ENCODE peak calls at places on chromosomes 16 and 17, in seven cellular contexts. H is SK-N-MC, A is stomach, T is sigmoid colon, Q is SK-N-SH, G is GM23338, I is H1. S is an unnamed sample.

GRCh38 chr17:83067718-83068261 is 11.6 kb upstream of the METRNL start:
- DNase-seq in G (no peak), H (no peak), A (no peak), T (peak; percentile 44), Q (peak; percentile 61), I (no peak), S (no peak)

GRCh38 chr16:66568355-66568754 is 2.1 kb downstream of the CMTM1 start:
- DNase-seq in A (no peak), T (no peak), I (no peak), H (no peak), G (no peak), Q (no peak), S (no peak)

GRCh38 chr17:68821860-68822693 is 133.1 kb downstream of the ABCA8 start:
- DNase-seq in Q (peak; percentile 10), G (no peak), H (no peak), I (no peak), A (no peak), T (no peak), S (no peak)

GRCh38 chr16:4353675-4354074 is 2.6 kb upstream of the PAM16 start:
- DNase-seq in I (no peak), H (no peak), A (no peak), Q (no peak), T (no peak), G (no peak), S (no peak)

GRCh38 chr17:49603238-49603637 is 27.6 kb downstream of the NXPH3 start:
- DNase-seq in G (no peak), T (no peak), A (no peak), I (no peak), Q (no peak), H (no peak), S (no peak)

GRCh38 chr16:27414803-27415431 is 12.9 kb downstream of the IL21R start:
- DNase-seq in G (no peak), I (no peak), H (no peak), A (no peak), T (no peak), Q (no peak), S (no peak)

GRCh38 chr17:28925912-28926365 is 23.1 kb upstream of the DHRS13 start:
- DNase-seq in T (no peak), H (no peak), I (no peak), G (no peak), Q (no peak), A (no peak), S (no peak)

GRCh38 chr16:50354082-50354481 is 14.7 kb downstream of the BRD7 start:
- DNase-seq in I (no peak), H (no peak), G (no peak), T (no peak), Q (no peak), A (no peak), S (no peak)

GRCh38 chr17:12940699-12941098 is 77.1 kb downstream of the ELAC2 start:
- DNase-seq in T (no peak), H (no peak), Q (no peak), I (no peak), G (no peak), A (no peak), S (no peak)

GRCh38 chr17:61467416-61468262 is 15.4 kb downstream of the TBX4 start:
- DNase-seq in T (peak; percentile 50), G (peak; percentile 79), A (peak; percentile 38), H (no peak), I (no peak), Q (peak; percentile 76), S (no peak)

GRCh38 chr16:53784312-53784711 is 80.4 kb downstream of the FTO start:
- DNase-seq in I (no peak), H (no peak), G (no peak), A (no peak), T (no peak), Q (no peak), S (no peak)

GRCh38 chr17:19991252-19991885 is 13.7 kb upstream of the AKAP10 start:
- DNase-seq in A (no peak), Q (no peak), H (no peak), I (no peak), T (no peak), G (no peak), S (no peak)

DNA sequence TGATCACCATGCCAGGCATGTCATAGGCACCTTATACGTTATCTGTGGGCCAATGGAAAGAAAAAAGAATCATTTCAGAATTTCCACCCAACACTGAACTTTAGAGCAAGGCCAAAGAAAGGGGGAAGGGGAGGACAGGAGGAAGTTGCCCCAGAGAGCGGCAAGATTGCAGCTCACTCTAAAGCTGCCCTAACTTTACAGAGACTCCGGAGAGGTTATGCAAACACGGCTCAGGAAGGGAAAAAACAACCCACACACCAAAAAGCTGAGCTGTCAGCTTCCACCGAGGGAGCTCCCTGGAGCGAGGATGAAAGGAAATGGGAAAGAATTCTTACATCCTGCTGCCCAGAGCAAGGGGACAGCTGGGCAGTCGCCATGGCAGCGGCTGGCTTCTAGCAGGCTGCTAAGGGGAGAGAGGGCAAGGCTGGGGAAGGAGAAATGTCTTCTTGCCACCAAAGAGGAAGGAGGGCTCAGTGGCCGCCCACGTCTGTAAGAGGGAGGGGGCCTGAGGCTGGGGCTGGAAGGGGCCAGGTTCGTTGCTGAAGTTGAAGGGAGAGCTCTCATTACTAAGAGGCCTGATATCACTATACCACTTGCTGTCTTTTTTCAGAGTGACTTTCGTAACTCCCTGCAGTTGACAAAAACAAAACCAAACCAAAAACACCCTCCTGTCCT is 18.2 kb downstream of the COTL1 start:
- DNase-seq in A (peak; percentile 51), Q (peak; percentile 65), H (no peak), G (peak; percentile 93), I (peak; percentile 50), T (peak; percentile 77), S (peak; percentile 75)
- TF ChIP-seq POLR2AphosphoS5 in A (no peak), Q (no peak), H (no peak), G (peak; percentile 36), I (no peak), T (no peak), S (peak; percentile 51)

GRCh38 chr17:45246338-45246737 is 15.6 kb downstream of the SPATA32 start:
- DNase-seq in H (no peak), G (no peak), T (no peak), I (no peak), Q (no peak), A (no peak), S (no peak)

GRCh38 chr17:45248132-45248936 is 13.6 kb downstream of the SPATA32 start:
- DNase-seq in G (peak; percentile 85), I (no peak), T (no peak), A (peak; percentile 76), H (no peak), Q (no peak), S (no peak)

GRCh38 chr17:45246861-45247428 is 14.9 kb downstream of the SPATA32 start:
- DNase-seq in A (no peak), Q (peak; percentile 92), I (no peak), H (no peak), T (no peak), G (peak; percentile 83), S (no peak)

GRCh38 chr17:45244725-45245656 is 16.9 kb downstream of the SPATA32 start:
- DNase-seq in A (no peak), G (no peak), Q (no peak), I (no peak), H (no peak), T (no peak), S (no peak)

GRCh38 chr17:45247429-45248131 is 14.3 kb downstream of the SPATA32 start:
- DNase-seq in I (peak; percentile 94), H (no peak), Q (peak; percentile 95), T (peak; percentile 90), A (peak; percentile 98), G (peak; percentile 99), S (peak; percentile 99)
- TF ChIP-seq POLR2AphosphoS5 in I (peak; percentile 72), H (peak; percentile 72), Q (peak; percentile 54), T (no peak), A (peak; percentile 59), G (peak; percentile 82), S (peak; percentile 37)

GRCh38 chr17:42680331-42680808 is 1.3 kb downstream of the CCR10 start:
- DNase-seq in T (no peak), G (no peak), Q (no peak), H (no peak), A (no peak), I (no peak), S (no peak)

GRCh38 chr17:42683407-42684031 is 1.2 kb downstream of the CNTNAP1 start:
- DNase-seq in H (no peak), Q (peak; percentile 23), A (peak; percentile 63), I (no peak), T (peak; percentile 91), G (peak; percentile 77), S (no peak)

GRCh38 chr17:42684033-42684625 is 1.8 kb downstream of the CNTNAP1 start:
- DNase-seq in I (no peak), G (no peak), H (no peak), Q (peak; percentile 9), T (no peak), A (peak; percentile 44), S (no peak)

GRCh38 chr17:42681976-42682375 is 333 bp upstream of the CCR10 start:
- DNase-seq in I (no peak), Q (no peak), H (no peak), A (no peak), G (no peak), T (no peak), S (no peak)

GRCh38 chr17:42682400-42683384 is at the start of gene CNTNAP1:
- DNase-seq in Q (peak; percentile 90), H (no peak), A (peak; percentile 51), I (no peak), G (peak; percentile 83), T (peak; percentile 88), S (peak; percentile 90)
- TF ChIP-seq POLR2AphosphoS5 in Q (peak; percentile 61), H (peak; percentile 69), A (no peak), I (no peak), G (peak; percentile 34), T (no peak), S (peak; percentile 39)

DNA sequence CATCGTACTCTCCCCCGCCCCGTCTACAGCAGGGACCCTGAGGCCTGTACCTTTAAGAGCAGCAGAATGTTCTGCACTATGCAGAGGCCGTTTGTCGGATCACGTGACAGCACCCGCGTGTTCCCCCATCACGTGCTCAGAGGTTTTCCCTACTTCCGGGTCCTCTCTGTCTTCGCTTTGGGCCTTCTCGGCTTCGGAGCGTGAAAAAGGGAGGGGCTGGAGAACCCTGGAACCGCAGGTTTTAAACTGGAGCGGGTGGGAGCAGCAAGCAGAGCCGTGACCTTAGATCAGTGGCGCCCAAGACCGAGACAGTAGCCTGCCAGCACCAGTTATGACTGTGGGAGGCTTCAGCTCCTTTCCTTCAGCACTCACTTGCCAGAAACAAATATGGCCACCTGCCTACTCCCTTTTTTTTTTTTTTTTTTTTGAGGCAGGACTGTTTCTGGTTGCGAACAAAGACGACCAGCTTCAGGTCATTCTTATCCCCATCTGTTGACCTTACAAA is at the start of gene CLN3:
- DNase-seq in G (peak; percentile 97), A (peak; percentile 91), H (peak; percentile 90), I (peak; percentile 77), Q (peak; percentile 93), T (peak; percentile 97), S (no peak)
- TF ChIP-seq POLR2AphosphoS5 in G (no peak), A (peak; percentile 72), H (peak; percentile 43), I (peak; percentile 42), Q (peak; percentile 47), T (peak; percentile 58), S (peak; percentile 68)

S was measured in upper lobe of left lung.